ENCODE peak calls at places on chromosomes 6 and 20, in nine cellular contexts. One of them, this sample, is unnamed.

GRCh38 chr20:46801003-46801702 is 91.7 kb downstream of the SLC2A10 start:
- DNase-seq in psoas muscle: no peak
- DNase-seq in cardiac muscle cell: no peak
- DNase-seq in prostate gland: no peak
- DNase-seq in breast epithelium: no peak
- DNase-seq in CD4-positive, CD25-positive, alpha-beta regulatory T cell: no peak
- DNase-seq in mammary epithelial cell: peak
- DNase-seq in small intestine: no peak
- DNase-seq in testis: no peak
- DNase-seq in this sample: peak

GRCh38 chr6:35213161-35213823 is 464 bp upstream of the SCUBE3 start:
- DNase-seq in psoas muscle: no peak
- DNase-seq in cardiac muscle cell: peak
- DNase-seq in prostate gland: no peak
- DNase-seq in breast epithelium: no peak
- DNase-seq in CD4-positive, CD25-positive, alpha-beta regulatory T cell: no peak
- DNase-seq in mammary epithelial cell: no peak
- DNase-seq in small intestine: no peak
- DNase-seq in testis: peak
- DNase-seq in this sample: no peak

GRCh38 chr6:27297857-27298730 is 14.0 kb downstream of the POM121L2 start:
- DNase-seq in psoas muscle: no peak
- DNase-seq in cardiac muscle cell: no peak
- DNase-seq in prostate gland: no peak
- DNase-seq in breast epithelium: no peak
- DNase-seq in CD4-positive, CD25-positive, alpha-beta regulatory T cell: no peak
- DNase-seq in mammary epithelial cell: peak
- DNase-seq in small intestine: no peak
- DNase-seq in testis: no peak
- DNase-seq in this sample: no peak

GRCh38 chr6:112298816-112299281 is 44.5 kb upstream of the LAMA4 start:
- DNase-seq in psoas muscle: no peak
- DNase-seq in cardiac muscle cell: peak
- DNase-seq in prostate gland: no peak
- DNase-seq in breast epithelium: no peak
- DNase-seq in CD4-positive, CD25-positive, alpha-beta regulatory T cell: no peak
- DNase-seq in mammary epithelial cell: peak
- DNase-seq in small intestine: no peak
- DNase-seq in testis: no peak
- DNase-seq in this sample: peak

GRCh38 chr6:117496383-117496990 is 14.0 kb downstream of the DCBLD1 start:
- DNase-seq in psoas muscle: no peak
- DNase-seq in cardiac muscle cell: no peak
- DNase-seq in prostate gland: no peak
- DNase-seq in breast epithelium: no peak
- DNase-seq in CD4-positive, CD25-positive, alpha-beta regulatory T cell: no peak
- DNase-seq in mammary epithelial cell: peak
- DNase-seq in small intestine: no peak
- DNase-seq in testis: no peak
- DNase-seq in this sample: peak

GRCh38 chr6:111154981-111155380 is 67.7 kb downstream of the SLC16A10 start:
- DNase-seq in psoas muscle: no peak
- DNase-seq in cardiac muscle cell: no peak
- DNase-seq in prostate gland: no peak
- DNase-seq in breast epithelium: no peak
- DNase-seq in CD4-positive, CD25-positive, alpha-beta regulatory T cell: no peak
- DNase-seq in mammary epithelial cell: no peak
- DNase-seq in small intestine: no peak
- DNase-seq in testis: no peak
- DNase-seq in this sample: no peak

GRCh38 chr6:128519931-128520435 is 416 bp downstream of the PTPRK start:
- DNase-seq in psoas muscle: no peak
- DNase-seq in cardiac muscle cell: no peak
- DNase-seq in prostate gland: peak
- DNase-seq in breast epithelium: peak
- DNase-seq in CD4-positive, CD25-positive, alpha-beta regulatory T cell: no peak
- DNase-seq in mammary epithelial cell: peak
- DNase-seq in small intestine: peak
- DNase-seq in testis: no peak
- DNase-seq in this sample: no peak

GRCh38 chr6:81865712-81866111 is 113.2 kb upstream of the TENT5A start:
- DNase-seq in psoas muscle: no peak
- DNase-seq in cardiac muscle cell: no peak
- DNase-seq in prostate gland: no peak
- DNase-seq in breast epithelium: no peak
- DNase-seq in CD4-positive, CD25-positive, alpha-beta regulatory T cell: no peak
- DNase-seq in mammary epithelial cell: peak
- DNase-seq in small intestine: peak
- DNase-seq in testis: no peak
- DNase-seq in this sample: peak

GRCh38 chr6:6825986-6826901 is 237.7 kb downstream of the LY86 start:
- DNase-seq in psoas muscle: peak
- DNase-seq in cardiac muscle cell: no peak
- DNase-seq in prostate gland: no peak
- DNase-seq in breast epithelium: no peak
- DNase-seq in CD4-positive, CD25-positive, alpha-beta regulatory T cell: no peak
- DNase-seq in mammary epithelial cell: peak
- DNase-seq in small intestine: peak
- DNase-seq in testis: peak
- DNase-seq in this sample: no peak

GRCh38 chr6:52595796-52596130 is 18.9 kb upstream of the TRAM2 start:
- DNase-seq in psoas muscle: no peak
- DNase-seq in cardiac muscle cell: no peak
- DNase-seq in prostate gland: no peak
- DNase-seq in breast epithelium: no peak
- DNase-seq in CD4-positive, CD25-positive, alpha-beta regulatory T cell: no peak
- DNase-seq in mammary epithelial cell: no peak
- DNase-seq in small intestine: no peak
- DNase-seq in testis: no peak
- DNase-seq in this sample: no peak

GRCh38 chr6:76942203-76942971 is 520.9 kb downstream of the HTR1B start:
- DNase-seq in psoas muscle: no peak
- DNase-seq in cardiac muscle cell: no peak
- DNase-seq in prostate gland: no peak
- DNase-seq in breast epithelium: no peak
- DNase-seq in CD4-positive, CD25-positive, alpha-beta regulatory T cell: no peak
- DNase-seq in mammary epithelial cell: no peak
- DNase-seq in small intestine: no peak
- DNase-seq in testis: no peak
- DNase-seq in this sample: no peak

GRCh38 chr20:38764563-38765355 is 16.5 kb downstream of the ACTR5 start:
- DNase-seq in psoas muscle: no peak
- DNase-seq in cardiac muscle cell: no peak
- DNase-seq in prostate gland: no peak
- DNase-seq in breast epithelium: no peak
- DNase-seq in CD4-positive, CD25-positive, alpha-beta regulatory T cell: no peak
- DNase-seq in mammary epithelial cell: peak
- DNase-seq in small intestine: peak
- DNase-seq in testis: no peak
- DNase-seq in this sample: peak

GRCh38 chr6:34919651-34920050 is 30.6 kb downstream of the ANKS1A start:
- DNase-seq in psoas muscle: no peak
- DNase-seq in cardiac muscle cell: no peak
- DNase-seq in prostate gland: no peak
- DNase-seq in breast epithelium: no peak
- DNase-seq in CD4-positive, CD25-positive, alpha-beta regulatory T cell: no peak
- DNase-seq in mammary epithelial cell: no peak
- DNase-seq in small intestine: no peak
- DNase-seq in testis: no peak
- DNase-seq in this sample: no peak

GRCh38 chr6:12119085-12119588 is 107.0 kb downstream of the HIVEP1 start:
- DNase-seq in psoas muscle: no peak
- DNase-seq in cardiac muscle cell: no peak
- DNase-seq in prostate gland: no peak
- DNase-seq in breast epithelium: no peak
- DNase-seq in CD4-positive, CD25-positive, alpha-beta regulatory T cell: peak
- DNase-seq in mammary epithelial cell: no peak
- DNase-seq in small intestine: peak
- DNase-seq in testis: no peak
- DNase-seq in this sample: no peak

GRCh38 chr6:73586416-73586974 is 65.7 kb upstream of the EEF1A1 start:
- DNase-seq in psoas muscle: no peak
- DNase-seq in cardiac muscle cell: no peak
- DNase-seq in prostate gland: no peak
- DNase-seq in breast epithelium: no peak
- DNase-seq in CD4-positive, CD25-positive, alpha-beta regulatory T cell: no peak
- DNase-seq in mammary epithelial cell: no peak
- DNase-seq in small intestine: peak
- DNase-seq in testis: peak
- DNase-seq in this sample: no peak

GRCh38 chr6:161444464-161444863 is 170.6 kb upstream of the AGPAT4 start:
- DNase-seq in psoas muscle: peak
- DNase-seq in cardiac muscle cell: no peak
- DNase-seq in prostate gland: no peak
- DNase-seq in breast epithelium: no peak
- DNase-seq in CD4-positive, CD25-positive, alpha-beta regulatory T cell: no peak
- DNase-seq in mammary epithelial cell: no peak
- DNase-seq in small intestine: no peak
- DNase-seq in testis: peak
- DNase-seq in this sample: no peak

GRCh38 chr6:43469947-43470346 is 7.4 kb upstream of the TJAP1 start:
- DNase-seq in psoas muscle: no peak
- DNase-seq in cardiac muscle cell: no peak
- DNase-seq in prostate gland: no peak
- DNase-seq in breast epithelium: no peak
- DNase-seq in CD4-positive, CD25-positive, alpha-beta regulatory T cell: no peak
- DNase-seq in mammary epithelial cell: no peak
- DNase-seq in small intestine: no peak
- DNase-seq in testis: no peak
- DNase-seq in this sample: no peak

GRCh38 chr20:53938739-53939138 is 131.7 kb downstream of the BCAS1 start:
- DNase-seq in psoas muscle: no peak
- DNase-seq in cardiac muscle cell: no peak
- DNase-seq in prostate gland: no peak
- DNase-seq in breast epithelium: no peak
- DNase-seq in CD4-positive, CD25-positive, alpha-beta regulatory T cell: no peak
- DNase-seq in mammary epithelial cell: no peak
- DNase-seq in small intestine: no peak
- DNase-seq in testis: no peak
- DNase-seq in this sample: no peak

GRCh38 chr6:117548797-117549301 is 53.5 kb downstream of the GOPC start:
- DNase-seq in psoas muscle: no peak
- DNase-seq in cardiac muscle cell: no peak
- DNase-seq in prostate gland: no peak
- DNase-seq in breast epithelium: no peak
- DNase-seq in CD4-positive, CD25-positive, alpha-beta regulatory T cell: no peak
- DNase-seq in mammary epithelial cell: peak
- DNase-seq in small intestine: no peak
- DNase-seq in testis: no peak
- DNase-seq in this sample: peak

GRCh38 chr6:164911873-164912580 is 397.4 kb downstream of the C6orf118 start:
- DNase-seq in psoas muscle: no peak
- DNase-seq in cardiac muscle cell: peak
- DNase-seq in prostate gland: no peak
- DNase-seq in breast epithelium: no peak
- DNase-seq in CD4-positive, CD25-positive, alpha-beta regulatory T cell: no peak
- DNase-seq in mammary epithelial cell: no peak
- DNase-seq in small intestine: no peak
- DNase-seq in testis: peak
- DNase-seq in this sample: no peak

GRCh38 chr20:41587956-41588355 is 30.2 kb downstream of the CHD6 start:
- DNase-seq in psoas muscle: no peak
- DNase-seq in cardiac muscle cell: no peak
- DNase-seq in prostate gland: no peak
- DNase-seq in breast epithelium: no peak
- DNase-seq in CD4-positive, CD25-positive, alpha-beta regulatory T cell: no peak
- DNase-seq in mammary epithelial cell: peak
- DNase-seq in small intestine: no peak
- DNase-seq in testis: no peak
- DNase-seq in this sample: peak

GRCh38 chr6:2179950-2180349 is 65.5 kb downstream of the GMDS start:
- DNase-seq in psoas muscle: no peak
- DNase-seq in cardiac muscle cell: no peak
- DNase-seq in prostate gland: no peak
- DNase-seq in breast epithelium: no peak
- DNase-seq in CD4-positive, CD25-positive, alpha-beta regulatory T cell: no peak
- DNase-seq in mammary epithelial cell: peak
- DNase-seq in small intestine: no peak
- DNase-seq in testis: no peak
- DNase-seq in this sample: no peak

GRCh38 chr20:43904195-43904594 is 10.5 kb upstream of the TOX2 start:
- DNase-seq in psoas muscle: no peak
- DNase-seq in cardiac muscle cell: no peak
- DNase-seq in prostate gland: no peak
- DNase-seq in breast epithelium: no peak
- DNase-seq in CD4-positive, CD25-positive, alpha-beta regulatory T cell: no peak
- DNase-seq in mammary epithelial cell: no peak
- DNase-seq in small intestine: no peak
- DNase-seq in testis: peak
- DNase-seq in this sample: no peak
- H3K27ac ChIP-seq in psoas muscle: no peak
- H3K27ac ChIP-seq in cardiac muscle cell: no peak
- H3K27ac ChIP-seq in prostate gland: no peak
- H3K27ac ChIP-seq in breast epithelium: no peak
- H3K27ac ChIP-seq in CD4-positive, CD25-positive, alpha-beta regulatory T cell: no peak
- H3K27ac ChIP-seq in mammary epithelial cell: no peak
- H3K27ac ChIP-seq in small intestine: no peak
- H3K27ac ChIP-seq in testis: no peak
- H3K27ac ChIP-seq in this sample: no peak

DNA sequence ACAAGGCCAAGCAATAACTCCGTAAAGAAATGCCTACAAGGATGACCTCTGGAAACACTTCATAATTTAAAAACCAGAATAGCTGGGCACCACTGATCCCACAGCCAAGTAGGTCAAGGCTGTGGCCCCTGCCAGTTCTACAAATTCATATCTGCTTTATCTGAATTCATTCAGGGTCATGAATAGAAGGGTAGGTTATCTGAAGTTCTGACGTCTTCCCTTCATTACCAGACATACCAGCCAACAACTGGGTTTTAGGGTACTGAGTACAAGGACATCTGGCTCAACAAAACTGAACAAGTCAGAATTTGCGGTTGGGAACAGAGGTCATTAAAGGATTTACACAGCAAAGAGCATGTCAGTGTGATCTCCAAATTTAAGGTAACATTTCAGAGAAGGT is 26.0 kb downstream of the MAP3K5 start:
- DNase-seq in psoas muscle: no peak
- DNase-seq in cardiac muscle cell: no peak
- DNase-seq in prostate gland: no peak
- DNase-seq in breast epithelium: no peak
- DNase-seq in CD4-positive, CD25-positive, alpha-beta regulatory T cell: no peak
- DNase-seq in mammary epithelial cell: no peak
- DNase-seq in small intestine: no peak
- DNase-seq in testis: no peak
- DNase-seq in this sample: no peak
- H3K27ac ChIP-seq in psoas muscle: no peak
- H3K27ac ChIP-seq in cardiac muscle cell: no peak
- H3K27ac ChIP-seq in prostate gland: no peak
- H3K27ac ChIP-seq in breast epithelium: no peak
- H3K27ac ChIP-seq in CD4-positive, CD25-positive, alpha-beta regulatory T cell: no peak
- H3K27ac ChIP-seq in mammary epithelial cell: no peak
- H3K27ac ChIP-seq in small intestine: no peak
- H3K27ac ChIP-seq in testis: no peak
- H3K27ac ChIP-seq in this sample: no peak

GRCh38 chr6:33297956-33298772 is 578 bp downstream of the RGL2 start:
- DNase-seq in psoas muscle: peak
- DNase-seq in cardiac muscle cell: peak
- DNase-seq in prostate gland: peak
- DNase-seq in breast epithelium: peak
- DNase-seq in CD4-positive, CD25-positive, alpha-beta regulatory T cell: peak
- DNase-seq in mammary epithelial cell: peak
- DNase-seq in small intestine: peak
- DNase-seq in testis: peak
- DNase-seq in this sample: peak
- H3K27ac ChIP-seq in psoas muscle: peak
- H3K27ac ChIP-seq in cardiac muscle cell: peak
- H3K27ac ChIP-seq in prostate gland: peak
- H3K27ac ChIP-seq in breast epithelium: peak
- H3K27ac ChIP-seq in CD4-positive, CD25-positive, alpha-beta regulatory T cell: peak
- H3K27ac ChIP-seq in mammary epithelial cell: peak
- H3K27ac ChIP-seq in small intestine: peak
- H3K27ac ChIP-seq in testis: peak
- H3K27ac ChIP-seq in this sample: peak

GRCh38 chr6:102381203-102381602 is 987.7 kb downstream of the GRIK2 start:
- DNase-seq in psoas muscle: no peak
- DNase-seq in cardiac muscle cell: no peak
- DNase-seq in prostate gland: no peak
- DNase-seq in breast epithelium: no peak
- DNase-seq in CD4-positive, CD25-positive, alpha-beta regulatory T cell: no peak
- DNase-seq in mammary epithelial cell: peak
- DNase-seq in small intestine: no peak
- DNase-seq in testis: no peak
- DNase-seq in this sample: peak
- H3K27ac ChIP-seq in psoas muscle: no peak
- H3K27ac ChIP-seq in cardiac muscle cell: no peak
- H3K27ac ChIP-seq in prostate gland: no peak
- H3K27ac ChIP-seq in breast epithelium: no peak
- H3K27ac ChIP-seq in CD4-positive, CD25-positive, alpha-beta regulatory T cell: no peak
- H3K27ac ChIP-seq in mammary epithelial cell: no peak
- H3K27ac ChIP-seq in small intestine: no peak
- H3K27ac ChIP-seq in testis: no peak
- H3K27ac ChIP-seq in this sample: no peak

This sample was measured in RWPE1.